ENCODE peak calls at places on chromosome 11, in six cellular contexts. Z is IMR-90, Y is right cardiac atrium, E is suprapubic skin, C is MM.1S, B is adrenal gland. G is an unnamed sample.

GRCh38 chr11:132728026-132728425 is 804.3 kb downstream of the OPCML start:
- DNase-seq in Y (no peak), B (no peak), E (no peak), C (no peak), Z (no peak), G (no peak)

GRCh38 chr11:104547996-104548661 is 350.1 kb downstream of the CASP12 start:
- DNase-seq in E (no peak), Z (peak; percentile 63), C (no peak), Y (no peak), B (no peak), G (no peak)

GRCh38 chr11:122869622-122870021 is 12.9 kb upstream of the JHY start:
- DNase-seq in Z (no peak), C (no peak), B (no peak), E (no peak), Y (no peak), G (no peak)

GRCh38 chr11:72544589-72544988 is 110.3 kb upstream of the CLPB start:
- DNase-seq in Y (no peak), C (no peak), Z (no peak), E (no peak), B (no peak), G (no peak)

GRCh38 chr11:113242767-113243397 is 71.5 kb upstream of the TTC12 start:
- DNase-seq in Y (peak; percentile 68), C (no peak), E (no peak), Z (peak; percentile 9), B (no peak), G (peak; percentile 35)

GRCh38 chr11:124633355-124633754 is 10.7 kb downstream of the TBRG1 start:
- DNase-seq in E (no peak), B (no peak), C (no peak), Y (no peak), Z (peak; percentile 17), G (no peak)

GRCh38 chr11:47437746-47438418 is 11.1 kb downstream of the RAPSN start:
- DNase-seq in E (no peak), Z (no peak), B (peak; percentile 91), Y (no peak), C (no peak), G (no peak)

GRCh38 chr11:76228122-76229000 is 22.1 kb upstream of the WNT11 start:
- DNase-seq in C (no peak), B (no peak), Z (no peak), E (no peak), Y (peak; percentile 51), G (no peak)

GRCh38 chr11:64415996-64416728 is 57.2 kb downstream of the RPS6KA4 start:
- DNase-seq in E (no peak), Y (no peak), B (no peak), Z (no peak), C (no peak), G (no peak)

GRCh38 chr11:120546312-120547205 is 35.0 kb downstream of the GRIK4 start:
- DNase-seq in B (peak; percentile 96), C (no peak), E (peak; percentile 78), Y (peak; percentile 81), Z (peak; percentile 98), G (no peak)

GRCh38 chr11:123839131-123839530 is 33.0 kb upstream of the OR6M1 start:
- DNase-seq in Y (no peak), B (no peak), C (no peak), Z (no peak), E (no peak), G (no peak)

GRCh38 chr11:12274056-12274455 is 103.3 kb upstream of the PARVA start:
- DNase-seq in B (no peak), Z (no peak), Y (no peak), E (peak; percentile 9), C (no peak), G (no peak)

GRCh38 chr11:129976371-129976770 is 26.3 kb downstream of the PRDM10 start:
- DNase-seq in Y (no peak), B (no peak), Z (no peak), C (no peak), E (no peak), G (no peak)

GRCh38 chr11:112790286-112790685 is 170.9 kb upstream of the NCAM1 start:
- DNase-seq in C (no peak), Z (no peak), B (no peak), Y (no peak), E (no peak), G (no peak)

GRCh38 chr11:117820071-117820470 is 4.5 kb downstream of the FXYD2 start:
- DNase-seq in C (no peak), Y (no peak), B (no peak), E (no peak), Z (no peak), G (no peak)

GRCh38 chr11:37394236-37394870 is 796.3 kb upstream of the RAG2 start:
- DNase-seq in C (no peak), B (no peak), Z (no peak), Y (no peak), E (no peak), G (no peak)

GRCh38 chr11:5600374-5600851 is 4.0 kb downstream of the TRIM6 start:
- DNase-seq in E (peak; percentile 65), C (peak; percentile 67), Y (peak; percentile 89), B (peak; percentile 87), Z (peak; percentile 90), G (peak; percentile 80)

GRCh38 chr11:111162306-111162705 is 83.2 kb upstream of the POU2AF2 start:
- DNase-seq in Y (no peak), Z (peak; percentile 59), C (no peak), E (no peak), B (no peak), G (no peak)

GRCh38 chr11:25910090-25910489 is 421.8 kb upstream of the ANO3 start:
- DNase-seq in C (no peak), B (no peak), E (no peak), Y (no peak), Z (no peak), G (no peak)

GRCh38 chr11:60763692-60764369 is 7.2 kb downstream of the MS4A15 start:
- DNase-seq in B (no peak), C (no peak), Y (no peak), Z (no peak), E (no peak), G (no peak)

GRCh38 chr11:59857444-59858434 is 8.5 kb downstream of the TCN1 start:
- DNase-seq in Y (no peak), C (no peak), E (no peak), Z (no peak), B (peak; percentile 7), G (no peak)

GRCh38 chr11:134533511-134533910 is 121.5 kb upstream of the B3GAT1 start:
- DNase-seq in B (no peak), C (no peak), E (peak; percentile 25), Z (no peak), Y (no peak), G (no peak)

GRCh38 chr11:31419138-31419537 is 49.5 kb downstream of the DNAJC24 start:
- DNase-seq in B (no peak), E (no peak), C (no peak), Z (no peak), Y (no peak), G (no peak)

GRCh38 chr11:117818036-117818858 is 6.3 kb downstream of the FXYD2 start:
- DNase-seq in E (no peak), C (no peak), Z (peak; percentile 56), Y (no peak), B (peak; percentile 69), G (peak; percentile 39)

GRCh38 chr11:62333768-62334167 is 3.5 kb upstream of the ASRGL1 start:
- DNase-seq in B (no peak), E (no peak), Y (no peak), Z (no peak), C (no peak), G (no peak)

GRCh38 chr11:62336949-62337681 is at the start of gene ASRGL1:
- DNase-seq in Y (peak; percentile 95), Z (peak; percentile 15), B (peak; percentile 77), C (peak; percentile 92), E (peak; percentile 87), G (peak; percentile 62)

GRCh38 chr11:62340269-62340901 is 3.1 kb downstream of the ASRGL1 start:
- DNase-seq in Z (peak; percentile 45), E (no peak), B (peak; percentile 62), C (peak; percentile 61), Y (peak; percentile 78), G (peak; percentile 70)

GRCh38 chr11:62337682-62338181 is 484 bp downstream of the ASRGL1 start:
- DNase-seq in C (no peak), E (peak; percentile 63), B (peak; percentile 7), Z (no peak), Y (peak; percentile 55), G (no peak)

GRCh38 chr11:62338218-62338617 is 970 bp downstream of the ASRGL1 start:
- DNase-seq in E (no peak), Z (no peak), C (no peak), Y (no peak), B (no peak), G (no peak)
- H3K4me3 ChIP-seq in E (peak overlapping the region; percentile 62), Z (peak overlapping the region; percentile 51), C (peak overlapping the region; percentile 93), Y (peak overlapping the region; percentile 53), B (no peak overlapping the region), G (peak overlapping the region; percentile 51)

GRCh38 chr11:114525682-114526081 is 34.0 kb downstream of the NXPE1 start:
- DNase-seq in Y (no peak), E (no peak), Z (no peak), B (no peak), C (no peak), G (no peak)
- H3K9me3 ChIP-seq in Y (no peaks in the 10 kb centered on the region), E (no peaks in the 10 kb centered on the region), Z (peaks cover 2% of the 10 kb centered on the region), B (no peaks in the 10 kb centered on the region), C (no peaks in the 10 kb centered on the region), G (peaks cover 7% of the 10 kb centered on the region)

GRCh38 chr11:69636512-69636866 is 4.5 kb upstream of the CCND1 start:
- DNase-seq in Z (peak; percentile 90), C (peak; percentile 39), B (peak; percentile 81), E (no peak), Y (peak; percentile 89), G (no peak)
- H3K4me3 ChIP-seq in Z (peak overlapping the region; percentile 1), C (peak overlapping the region; percentile 26), B (no peak overlapping the region), E (peak overlapping the region; percentile 97), Y (peak overlapping the region; percentile 13), G (no peak overlapping the region)

GRCh38 chr11:50037282-50037681 is 4.6 kb downstream of the OR4C45 start:
- DNase-seq in E (no peak), Z (no peak), Y (no peak), C (peak; percentile 19), B (no peak), G (no peak)

GRCh38 chr11:50030193-50030592 is 2.5 kb upstream of the OR4C45 start:
- DNase-seq in B (no peak), Y (no peak), Z (no peak), C (no peak), E (no peak), G (no peak)

GRCh38 chr11:50032574-50032973 is at the start of gene OR4C45:
- DNase-seq in Z (no peak), Y (no peak), C (no peak), B (no peak), E (no peak), G (no peak)
- H3K9me3 ChIP-seq in Z (peaks cover 8% of the 10 kb centered on the region), Y (no peaks in the 10 kb centered on the region), C (no peaks in the 10 kb centered on the region), B (no peaks in the 10 kb centered on the region), E (peaks cover 1% of the 10 kb centered on the region), G (peaks cover 16% of the 10 kb centered on the region)

DNA sequence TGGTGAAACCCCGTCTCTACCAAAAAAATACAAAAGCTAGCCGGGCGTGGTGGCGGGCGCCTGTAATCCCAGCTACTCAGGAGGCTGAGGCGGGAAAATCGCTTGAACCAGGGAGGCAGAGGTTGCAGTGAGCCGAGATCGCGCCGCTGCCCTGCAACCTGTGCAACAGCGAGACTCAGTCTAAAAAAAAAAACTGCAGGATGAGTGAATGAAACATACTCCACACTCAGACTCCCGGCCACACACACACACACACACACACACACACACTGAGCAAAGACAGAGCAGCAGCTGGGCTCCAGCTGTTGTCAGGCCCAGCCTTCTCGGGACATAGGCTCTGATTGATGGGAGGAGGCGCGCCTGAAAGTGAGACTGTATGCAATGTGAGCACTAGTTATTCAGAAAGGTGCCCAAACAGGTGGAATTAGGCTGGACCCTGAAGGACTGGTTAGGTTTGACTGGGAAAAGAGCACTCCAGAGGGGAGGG is 1.5 kb upstream of the PLEKHA7 start:
- DNase-seq in E (no peak), Y (peak; percentile 59), B (no peak), C (peak; percentile 33), Z (peak; percentile 10), G (no peak)
- H3K4me3 ChIP-seq in E (no peak overlapping the region), Y (no peak overlapping the region), B (no peak overlapping the region), C (peak overlapping the region; percentile 90), Z (no peak overlapping the region), G (no peak overlapping the region)

G was measured in CD4-positive, CD25-positive, alpha-beta regulatory T cell.